ENCODE peak calls at places on chromosomes 13 and 19, in nine cellular contexts. One of them, this sample, is unnamed.

GRCh38 chr19:1921326-1921725 is 16.1 kb downstream of the ADAT3 start:
- DNase-seq in endodermal cell: no peak
- DNase-seq in aorta: no peak
- DNase-seq in colonic mucosa: no peak
- DNase-seq in mammary epithelial cell: no peak
- DNase-seq in transverse colon: no peak
- DNase-seq in fibroblast of lung: no peak
- DNase-seq in H9: no peak
- DNase-seq in IMR-90: no peak
- DNase-seq in this sample: no peak

GRCh38 chr13:111919826-111920225 is 147.1 kb upstream of the SOX1 start:
- DNase-seq in endodermal cell: peak; percentile 42
- DNase-seq in aorta: no peak
- DNase-seq in colonic mucosa: no peak
- DNase-seq in mammary epithelial cell: no peak
- DNase-seq in transverse colon: no peak
- DNase-seq in fibroblast of lung: no peak
- DNase-seq in H9: peak; percentile 25
- DNase-seq in IMR-90: no peak
- DNase-seq in this sample: no peak

GRCh38 chr13:87274209-87274819 is 396.9 kb upstream of the SLITRK5 start:
- DNase-seq in endodermal cell: peak; percentile 82
- DNase-seq in aorta: no peak
- DNase-seq in colonic mucosa: peak; percentile 21
- DNase-seq in mammary epithelial cell: peak; percentile 26
- DNase-seq in transverse colon: peak; percentile 17
- DNase-seq in fibroblast of lung: peak; percentile 32
- DNase-seq in H9: peak; percentile 36
- DNase-seq in IMR-90: peak; percentile 47
- DNase-seq in this sample: no peak

GRCh38 chr13:59061621-59062020 is 1102.1 kb downstream of the DIAPH3 start:
- DNase-seq in endodermal cell: no peak
- DNase-seq in aorta: no peak
- DNase-seq in colonic mucosa: no peak
- DNase-seq in mammary epithelial cell: no peak
- DNase-seq in transverse colon: no peak
- DNase-seq in fibroblast of lung: no peak
- DNase-seq in H9: no peak
- DNase-seq in IMR-90: no peak
- DNase-seq in this sample: no peak

GRCh38 chr13:71477735-71478134 is 389.3 kb downstream of the DACH1 start:
- DNase-seq in endodermal cell: no peak
- DNase-seq in aorta: no peak
- DNase-seq in colonic mucosa: no peak
- DNase-seq in mammary epithelial cell: no peak
- DNase-seq in transverse colon: no peak
- DNase-seq in fibroblast of lung: peak; percentile 1
- DNase-seq in H9: no peak
- DNase-seq in IMR-90: no peak
- DNase-seq in this sample: no peak

GRCh38 chr13:112525306-112525945 is 62.5 kb downstream of the TUBGCP3 start:
- DNase-seq in endodermal cell: no peak
- DNase-seq in aorta: no peak
- DNase-seq in colonic mucosa: no peak
- DNase-seq in mammary epithelial cell: no peak
- DNase-seq in transverse colon: no peak
- DNase-seq in fibroblast of lung: no peak
- DNase-seq in H9: no peak
- DNase-seq in IMR-90: peak; percentile 8
- DNase-seq in this sample: no peak

GRCh38 chr19:41323430-41324125 is 13.6 kb downstream of the CCDC97 start:
- DNase-seq in endodermal cell: peak; percentile 93
- DNase-seq in aorta: peak; percentile 85
- DNase-seq in colonic mucosa: peak; percentile 52
- DNase-seq in mammary epithelial cell: no peak
- DNase-seq in transverse colon: peak; percentile 51
- DNase-seq in fibroblast of lung: peak; percentile 98
- DNase-seq in H9: peak; percentile 75
- DNase-seq in IMR-90: peak; percentile 98
- DNase-seq in this sample: no peak

GRCh38 chr13:100946588-100946987 is 272.0 kb upstream of the TMTC4 start:
- DNase-seq in endodermal cell: no peak
- DNase-seq in aorta: no peak
- DNase-seq in colonic mucosa: no peak
- DNase-seq in mammary epithelial cell: no peak
- DNase-seq in transverse colon: no peak
- DNase-seq in fibroblast of lung: no peak
- DNase-seq in H9: no peak
- DNase-seq in IMR-90: no peak
- DNase-seq in this sample: no peak

GRCh38 chr13:32409561-32410440 is 18.1 kb downstream of the N4BP2L1 start:
- DNase-seq in endodermal cell: peak; percentile 88
- DNase-seq in aorta: peak; percentile 56
- DNase-seq in colonic mucosa: no peak
- DNase-seq in mammary epithelial cell: no peak
- DNase-seq in transverse colon: no peak
- DNase-seq in fibroblast of lung: peak; percentile 79
- DNase-seq in H9: peak; percentile 83
- DNase-seq in IMR-90: peak; percentile 63
- DNase-seq in this sample: no peak

GRCh38 chr19:2552859-2553258 is 76.9 kb downstream of the GADD45B start:
- DNase-seq in endodermal cell: no peak
- DNase-seq in aorta: peak; percentile 47
- DNase-seq in colonic mucosa: no peak
- DNase-seq in mammary epithelial cell: no peak
- DNase-seq in transverse colon: peak; percentile 35
- DNase-seq in fibroblast of lung: no peak
- DNase-seq in H9: no peak
- DNase-seq in IMR-90: no peak
- DNase-seq in this sample: peak; percentile 30

GRCh38 chr19:2186071-2186846 is 22.5 kb downstream of the DOT1L start:
- DNase-seq in endodermal cell: peak; percentile 70
- DNase-seq in aorta: peak; percentile 94
- DNase-seq in colonic mucosa: peak; percentile 52
- DNase-seq in mammary epithelial cell: no peak
- DNase-seq in transverse colon: peak; percentile 69
- DNase-seq in fibroblast of lung: peak; percentile 97
- DNase-seq in H9: no peak
- DNase-seq in IMR-90: peak; percentile 95
- DNase-seq in this sample: no peak

GRCh38 chr13:35342440-35342839 is 134.0 kb downstream of the MAB21L1 start:
- DNase-seq in endodermal cell: no peak
- DNase-seq in aorta: no peak
- DNase-seq in colonic mucosa: no peak
- DNase-seq in mammary epithelial cell: no peak
- DNase-seq in transverse colon: no peak
- DNase-seq in fibroblast of lung: no peak
- DNase-seq in H9: no peak
- DNase-seq in IMR-90: no peak
- DNase-seq in this sample: no peak

GRCh38 chr19:1214299-1214861 is 8.8 kb downstream of the STK11 start:
- DNase-seq in endodermal cell: no peak
- DNase-seq in aorta: no peak
- DNase-seq in colonic mucosa: no peak
- DNase-seq in mammary epithelial cell: no peak
- DNase-seq in transverse colon: no peak
- DNase-seq in fibroblast of lung: no peak
- DNase-seq in H9: no peak
- DNase-seq in IMR-90: no peak
- DNase-seq in this sample: no peak

GRCh38 chr13:38954844-38955243 is 35.8 kb downstream of the STOML3 start:
- DNase-seq in endodermal cell: no peak
- DNase-seq in aorta: no peak
- DNase-seq in colonic mucosa: no peak
- DNase-seq in mammary epithelial cell: no peak
- DNase-seq in transverse colon: no peak
- DNase-seq in fibroblast of lung: no peak
- DNase-seq in H9: no peak
- DNase-seq in IMR-90: no peak
- DNase-seq in this sample: no peak

GRCh38 chr19:8324186-8325050 is 3.1 kb downstream of the RPS28 start:
- DNase-seq in endodermal cell: peak; percentile 79
- DNase-seq in aorta: peak; percentile 45
- DNase-seq in colonic mucosa: no peak
- DNase-seq in mammary epithelial cell: no peak
- DNase-seq in transverse colon: no peak
- DNase-seq in fibroblast of lung: no peak
- DNase-seq in H9: peak; percentile 60
- DNase-seq in IMR-90: no peak
- DNase-seq in this sample: no peak

GRCh38 chr19:32928806-32929205 is 43.0 kb downstream of the CEP89 start:
- DNase-seq in endodermal cell: no peak
- DNase-seq in aorta: no peak
- DNase-seq in colonic mucosa: no peak
- DNase-seq in mammary epithelial cell: no peak
- DNase-seq in transverse colon: no peak
- DNase-seq in fibroblast of lung: no peak
- DNase-seq in H9: no peak
- DNase-seq in IMR-90: peak; percentile 4
- DNase-seq in this sample: no peak

GRCh38 chr19:19537321-19538048 is 580 bp upstream of the CILP2 start:
- DNase-seq in endodermal cell: peak; percentile 62
- DNase-seq in aorta: no peak
- DNase-seq in colonic mucosa: no peak
- DNase-seq in mammary epithelial cell: no peak
- DNase-seq in transverse colon: no peak
- DNase-seq in fibroblast of lung: peak; percentile 35
- DNase-seq in H9: peak; percentile 58
- DNase-seq in IMR-90: no peak
- DNase-seq in this sample: peak; percentile 60

GRCh38 chr13:45178349-45179142 is 22.3 kb downstream of the KCTD4 start:
- DNase-seq in endodermal cell: no peak
- DNase-seq in aorta: no peak
- DNase-seq in colonic mucosa: peak; percentile 35
- DNase-seq in mammary epithelial cell: no peak
- DNase-seq in transverse colon: no peak
- DNase-seq in fibroblast of lung: peak; percentile 95
- DNase-seq in H9: no peak
- DNase-seq in IMR-90: peak; percentile 93
- DNase-seq in this sample: no peak

GRCh38 chr13:99357149-99357596 is 50.0 kb upstream of the GPR183 start:
- DNase-seq in endodermal cell: no peak
- DNase-seq in aorta: no peak
- DNase-seq in colonic mucosa: no peak
- DNase-seq in mammary epithelial cell: no peak
- DNase-seq in transverse colon: no peak
- DNase-seq in fibroblast of lung: peak; percentile 89
- DNase-seq in H9: no peak
- DNase-seq in IMR-90: peak; percentile 91
- DNase-seq in this sample: no peak
- H3K4me1 ChIP-seq in endodermal cell: peaks cover 4% of the 10 kb centered on the region
- H3K4me1 ChIP-seq in aorta: no peaks in the 10 kb centered on the region
- H3K4me1 ChIP-seq in colonic mucosa: no peaks in the 10 kb centered on the region
- H3K4me1 ChIP-seq in mammary epithelial cell: peaks cover 10% of the 10 kb centered on the region
- H3K4me1 ChIP-seq in transverse colon: no peaks in the 10 kb centered on the region
- H3K4me1 ChIP-seq in fibroblast of lung: peaks cover 8% of the 10 kb centered on the region
- H3K4me1 ChIP-seq in H9: no peaks in the 10 kb centered on the region
- H3K4me1 ChIP-seq in IMR-90: peaks cover 17% of the 10 kb centered on the region
- H3K4me1 ChIP-seq in this sample: peaks cover 97% of the 10 kb centered on the region

GRCh38 chr19:18514800-18515682 is 6.8 kb downstream of the ELL start:
- DNase-seq in endodermal cell: no peak
- DNase-seq in aorta: peak; percentile 75
- DNase-seq in colonic mucosa: peak; percentile 71
- DNase-seq in mammary epithelial cell: no peak
- DNase-seq in transverse colon: peak; percentile 80
- DNase-seq in fibroblast of lung: no peak
- DNase-seq in H9: no peak
- DNase-seq in IMR-90: peak; percentile 67
- DNase-seq in this sample: peak; percentile 74

GRCh38 chr19:18513868-18514267 is 8.0 kb downstream of the ELL start:
- DNase-seq in endodermal cell: no peak
- DNase-seq in aorta: no peak
- DNase-seq in colonic mucosa: no peak
- DNase-seq in mammary epithelial cell: no peak
- DNase-seq in transverse colon: no peak
- DNase-seq in fibroblast of lung: no peak
- DNase-seq in H9: no peak
- DNase-seq in IMR-90: no peak
- DNase-seq in this sample: no peak

GRCh38 chr19:18518639-18519038 is 3.2 kb downstream of the ELL start:
- DNase-seq in endodermal cell: no peak
- DNase-seq in aorta: no peak
- DNase-seq in colonic mucosa: no peak
- DNase-seq in mammary epithelial cell: no peak
- DNase-seq in transverse colon: no peak
- DNase-seq in fibroblast of lung: no peak
- DNase-seq in H9: no peak
- DNase-seq in IMR-90: no peak
- DNase-seq in this sample: no peak

GRCh38 chr19:18517606-18518005 is 4.3 kb downstream of the ELL start:
- DNase-seq in endodermal cell: no peak
- DNase-seq in aorta: no peak
- DNase-seq in colonic mucosa: no peak
- DNase-seq in mammary epithelial cell: no peak
- DNase-seq in transverse colon: no peak
- DNase-seq in fibroblast of lung: no peak
- DNase-seq in H9: no peak
- DNase-seq in IMR-90: no peak
- DNase-seq in this sample: no peak

GRCh38 chr19:18515959-18516358 is 5.9 kb downstream of the ELL start:
- DNase-seq in endodermal cell: no peak
- DNase-seq in aorta: no peak
- DNase-seq in colonic mucosa: no peak
- DNase-seq in mammary epithelial cell: no peak
- DNase-seq in transverse colon: no peak
- DNase-seq in fibroblast of lung: no peak
- DNase-seq in H9: no peak
- DNase-seq in IMR-90: no peak
- DNase-seq in this sample: no peak
- H3K27me3 ChIP-seq in endodermal cell: no peaks in the 10 kb centered on the region
- H3K27me3 ChIP-seq in aorta: no peaks in the 10 kb centered on the region
- H3K27me3 ChIP-seq in colonic mucosa: no peaks in the 10 kb centered on the region
- H3K27me3 ChIP-seq in mammary epithelial cell: no peaks in the 10 kb centered on the region
- H3K27me3 ChIP-seq in transverse colon: no peaks in the 10 kb centered on the region
- H3K27me3 ChIP-seq in fibroblast of lung: no peaks in the 10 kb centered on the region
- H3K27me3 ChIP-seq in H9: no peaks in the 10 kb centered on the region
- H3K27me3 ChIP-seq in IMR-90: no peaks in the 10 kb centered on the region
- H3K27me3 ChIP-seq in this sample: no peaks in the 10 kb centered on the region

DNA sequence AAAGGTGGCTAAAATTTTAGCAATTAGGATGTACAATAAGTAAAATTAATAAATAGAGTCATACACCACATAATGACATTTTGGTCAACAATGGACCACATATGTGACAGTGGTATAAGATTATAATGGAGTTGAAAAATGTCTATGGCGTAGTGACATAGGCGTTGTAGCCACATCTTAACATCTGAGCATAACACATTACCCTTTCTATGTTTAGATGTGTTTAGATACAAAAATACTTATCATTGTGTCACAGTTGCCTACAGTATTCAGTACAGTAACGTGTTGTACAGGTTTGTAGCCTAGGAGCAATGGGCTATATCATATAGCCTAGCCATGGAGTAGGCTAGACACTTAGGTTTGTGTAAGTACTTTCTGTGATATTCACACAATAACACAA is 111.2 kb downstream of the LRCH1 start:
- DNase-seq in endodermal cell: no peak
- DNase-seq in aorta: no peak
- DNase-seq in colonic mucosa: no peak
- DNase-seq in mammary epithelial cell: no peak
- DNase-seq in transverse colon: no peak
- DNase-seq in fibroblast of lung: no peak
- DNase-seq in H9: no peak
- DNase-seq in IMR-90: no peak
- DNase-seq in this sample: no peak
- H3K27ac ChIP-seq in endodermal cell: no peak overlapping the region
- H3K27ac ChIP-seq in aorta: no peak overlapping the region
- H3K27ac ChIP-seq in colonic mucosa: no peak overlapping the region
- H3K27ac ChIP-seq in mammary epithelial cell: no peak overlapping the region
- H3K27ac ChIP-seq in transverse colon: no peak overlapping the region
- H3K27ac ChIP-seq in fibroblast of lung: no peak overlapping the region
- H3K27ac ChIP-seq in H9: no peak overlapping the region
- H3K27ac ChIP-seq in IMR-90: no peak overlapping the region
- H3K27ac ChIP-seq in this sample: no peak overlapping the region

GRCh38 chr19:56294557-56294956 is 20.1 kb downstream of the ZSCAN5A start:
- DNase-seq in endodermal cell: no peak
- DNase-seq in aorta: no peak
- DNase-seq in colonic mucosa: no peak
- DNase-seq in mammary epithelial cell: peak; percentile 94
- DNase-seq in transverse colon: no peak
- DNase-seq in fibroblast of lung: peak; percentile 68
- DNase-seq in H9: no peak
- DNase-seq in IMR-90: peak; percentile 15
- DNase-seq in this sample: no peak
- H3K4me1 ChIP-seq in endodermal cell: no peaks in the 10 kb centered on the region
- H3K4me1 ChIP-seq in aorta: no peaks in the 10 kb centered on the region
- H3K4me1 ChIP-seq in colonic mucosa: no peaks in the 10 kb centered on the region
- H3K4me1 ChIP-seq in mammary epithelial cell: peaks cover 29% of the 10 kb centered on the region
- H3K4me1 ChIP-seq in transverse colon: no peaks in the 10 kb centered on the region
- H3K4me1 ChIP-seq in fibroblast of lung: no peaks in the 10 kb centered on the region
- H3K4me1 ChIP-seq in H9: no peaks in the 10 kb centered on the region
- H3K4me1 ChIP-seq in IMR-90: no peaks in the 10 kb centered on the region
- H3K4me1 ChIP-seq in this sample: no peaks in the 10 kb centered on the region